ENCODE peak calls at places on chromosomes 6 and 20, in nine cellular contexts. N is cardiac muscle cell, B is BJ, F is body of pancreas, I is Karpas-422, D is GM23338, Y is H1, L is OCI-LY7, P is fibroblast of lung. C is an unnamed sample.
A peak's percentile ranks its signal among the peaks of the same experiment; 100 is the strongest.

GRCh38 chr6:164982389-164982788 is 327.0 kb downstream of the C6orf118 start:
- DNase-seq in P (no peak), I (no peak), Y (no peak), F (no peak), B (no peak), D (no peak), N (no peak), L (no peak), C (no peak)

GRCh38 chr6:152462716-152463115 is 174.4 kb downstream of the SYNE1 start:
- DNase-seq in N (peak; percentile 9), F (no peak), Y (no peak), L (no peak), D (peak; percentile 13), B (no peak), I (no peak), P (peak; percentile 64), C (peak; percentile 6)

GRCh38 chr6:47034421-47034820 is 7.7 kb downstream of the ADGRF1 start:
- DNase-seq in Y (no peak), I (no peak), P (no peak), L (no peak), B (no peak), N (peak; percentile 10), D (no peak), F (no peak), C (no peak)

GRCh38 chr20:62796699-62797491 is 622 bp downstream of the MRGBP start:
- DNase-seq in B (no peak), P (no peak), L (no peak), D (peak; percentile 63), I (peak; percentile 45), N (no peak), Y (no peak), F (peak; percentile 38), C (no peak)

GRCh38 chr6:41443616-41444525 is 102.3 kb upstream of the FOXP4 start:
- DNase-seq in D (no peak), F (no peak), B (no peak), Y (peak; percentile 75), P (peak; percentile 39), N (peak; percentile 79), I (no peak), L (no peak), C (no peak)

GRCh38 chr6:1015819-1016218 is 296.1 kb upstream of the FOXQ1 start:
- DNase-seq in Y (no peak), P (peak; percentile 16), N (no peak), L (no peak), D (no peak), F (peak; percentile 42), I (no peak), B (no peak), C (no peak)

GRCh38 chr6:27791182-27791939 is 120.8 kb downstream of the OR2B2 start:
- DNase-seq in D (peak; percentile 82), P (peak; percentile 86), B (peak; percentile 39), N (peak; percentile 83), Y (peak; percentile 82), F (peak; percentile 52), I (peak; percentile 62), L (peak; percentile 47), C (no peak)

GRCh38 chr20:57250607-57251343 is 15.7 kb downstream of the BMP7 start:
- DNase-seq in D (no peak), I (peak; percentile 65), Y (no peak), B (no peak), P (no peak), L (peak; percentile 71), F (no peak), N (no peak), C (peak; percentile 95)

GRCh38 chr6:150535151-150535816 is 64.4 kb upstream of the PLEKHG1 start:
- DNase-seq in I (no peak), Y (no peak), B (no peak), L (no peak), D (no peak), F (no peak), N (no peak), P (no peak), C (no peak)
- H3K4me3 ChIP-seq in I (no peak overlapping the region), Y (no peak overlapping the region), B (no peak overlapping the region), L (no peak overlapping the region), D (no peak overlapping the region), F (no peak overlapping the region), N (no peak overlapping the region), P (no peak overlapping the region), C (no peak overlapping the region)

GRCh38 chr20:23357767-23358562 is 4.0 kb upstream of the GZF1 start:
- DNase-seq in D (peak; percentile 100), P (peak; percentile 99), Y (peak; percentile 100), F (peak; percentile 100), B (peak; percentile 97), N (peak; percentile 100), I (peak; percentile 100), L (peak; percentile 99), C (peak; percentile 98)

GRCh38 chr20:23361108-23361650 is 803 bp upstream of the GZF1 start:
- DNase-seq in I (no peak), P (peak; percentile 44), N (peak; percentile 42), F (peak; percentile 60), D (peak; percentile 23), Y (no peak), L (no peak), B (no peak), C (no peak)

GRCh38 chr20:23361651-23362391 is at the start of gene GZF1:
- DNase-seq in N (peak; percentile 99), P (peak; percentile 98), L (peak; percentile 98), I (peak; percentile 99), B (peak; percentile 93), Y (peak; percentile 99), F (peak; percentile 99), D (peak; percentile 97), C (peak; percentile 93)

GRCh38 chr20:23358563-23358906 is 3.4 kb upstream of the GZF1 start:
- DNase-seq in L (no peak), I (no peak), D (no peak), N (no peak), F (no peak), P (no peak), Y (no peak), B (no peak), C (no peak)

GRCh38 chr20:23358923-23359572 is 2.9 kb upstream of the GZF1 start:
- DNase-seq in F (peak; percentile 76), Y (no peak), L (no peak), N (no peak), B (no peak), D (no peak), I (no peak), P (no peak), C (no peak)
- H3K4me3 ChIP-seq in F (no peak overlapping the region), Y (no peak overlapping the region), L (peak overlapping the region; percentile 69), N (no peak overlapping the region), B (no peak overlapping the region), D (peak overlapping the region; percentile 46), I (peak overlapping the region; percentile 60), P (no peak overlapping the region), C (no peak overlapping the region)

DNA sequence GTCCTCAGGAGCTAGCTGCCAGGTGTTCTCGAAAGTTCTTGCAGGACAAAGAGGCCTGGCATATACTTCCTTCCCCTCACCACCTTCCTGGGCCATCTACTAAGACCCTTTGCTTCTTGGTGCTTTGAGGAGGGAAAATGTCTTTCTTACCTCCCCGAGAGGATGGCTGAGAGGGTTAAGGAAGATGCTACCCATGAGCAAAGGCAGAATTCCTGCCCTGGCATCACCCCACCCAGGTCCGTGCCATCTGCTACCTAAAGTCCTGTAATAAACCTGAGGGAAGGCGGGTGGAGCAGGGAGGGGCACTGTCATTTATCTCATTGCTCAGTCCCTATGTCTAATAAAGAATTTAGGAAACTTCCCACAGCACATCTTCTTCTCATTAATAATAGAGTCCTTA is 16.2 kb downstream of the GFOD1 start:
- DNase-seq in F (no peak), Y (no peak), N (no peak), B (no peak), D (no peak), P (no peak), I (no peak), L (no peak), C (no peak)
- H3K4me3 ChIP-seq in F (no peak overlapping the region), Y (no peak overlapping the region), N (no peak overlapping the region), B (no peak overlapping the region), D (no peak overlapping the region), P (no peak overlapping the region), I (peak overlapping the region; percentile 42), L (no peak overlapping the region), C (no peak overlapping the region)

DNA sequence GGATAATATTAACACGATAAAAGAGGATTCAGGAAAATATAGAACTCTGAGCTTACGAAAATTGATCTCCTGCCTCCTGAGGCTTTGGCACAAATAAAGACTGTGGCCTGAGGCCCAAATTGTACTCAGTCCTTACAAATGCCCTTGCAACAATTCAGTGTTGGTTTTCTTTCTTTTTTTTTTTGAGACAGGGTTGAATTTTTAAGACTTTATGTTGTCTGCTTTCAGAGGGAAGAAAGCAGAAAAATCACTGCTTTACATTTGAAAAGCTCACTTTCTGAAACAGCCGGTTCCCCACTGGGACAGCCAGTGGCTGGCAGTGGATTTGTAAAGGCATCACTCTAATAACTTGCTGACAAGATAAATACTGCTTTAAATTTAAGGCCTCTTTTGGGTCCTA is 290.5 kb downstream of the SLC35F1 start:
- DNase-seq in L (no peak), Y (no peak), D (peak; percentile 54), F (no peak), N (no peak), I (no peak), B (no peak), P (no peak), C (no peak)
- H3K4me3 ChIP-seq in L (no peak overlapping the region), Y (no peak overlapping the region), D (peak overlapping the region; percentile 12), F (no peak overlapping the region), N (no peak overlapping the region), I (no peak overlapping the region), B (no peak overlapping the region), P (no peak overlapping the region), C (no peak overlapping the region)

DNA sequence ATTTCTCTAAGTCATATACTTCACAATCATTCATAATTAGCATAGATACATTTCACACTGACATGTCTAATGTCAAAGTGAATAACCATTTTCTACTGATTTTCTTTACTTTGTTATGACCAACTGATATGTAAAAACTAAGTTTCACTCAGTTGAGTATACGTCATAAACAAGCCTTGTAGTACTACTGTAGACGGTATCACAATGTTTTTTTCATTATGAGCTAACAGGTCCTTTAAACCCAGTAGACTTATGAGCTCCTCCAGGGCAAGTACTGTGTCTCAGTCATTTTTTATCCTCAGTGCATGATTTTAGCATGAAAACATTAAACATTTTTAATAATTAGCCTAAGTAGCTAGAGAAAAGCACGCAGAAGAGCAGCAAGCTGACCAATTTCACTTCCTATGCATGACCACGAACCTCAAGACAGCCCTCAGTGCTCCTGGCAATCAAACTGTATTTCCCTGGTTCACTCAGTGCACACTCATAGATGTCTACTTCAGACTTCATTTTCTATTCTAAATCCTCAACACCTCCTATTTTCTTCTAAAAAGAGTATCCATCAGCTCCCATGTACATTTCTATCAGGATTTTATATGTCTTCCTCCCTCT is 32.0 kb upstream of the TFAP2D start:
- DNase-seq in I (no peak), Y (no peak), P (no peak), F (no peak), N (no peak), D (no peak), B (no peak), L (no peak), C (no peak)
- H3K4me3 ChIP-seq in I (no peak overlapping the region), Y (no peak overlapping the region), P (no peak overlapping the region), F (no peak overlapping the region), N (no peak overlapping the region), D (no peak overlapping the region), B (no peak overlapping the region), L (no peak overlapping the region), C (no peak overlapping the region)